ENCODE peak calls at places on chromosomes 13 and 19, in four cellular contexts. N is HepG2, V is SK-N-SH, P is K562. S is an unnamed sample.

GRCh38 chr19:6033744-6034264 is 55.9 kb upstream of the RANBP3 start:
- DNase-seq in P (no peak), V (peak; percentile 64), N (no peak), S (no peak)

GRCh38 chr19:4089400-4089908 is 22.8 kb upstream of the ZBTB7A start:
- DNase-seq in V (no peak), P (no peak), N (no peak), S (no peak)

GRCh38 chr13:77981191-77981925 is 62.7 kb upstream of the EDNRB start:
- DNase-seq in V (no peak), N (no peak), P (no peak), S (no peak)

GRCh38 chr19:14369399-14370168 is 11.7 kb upstream of the ADGRE5 start:
- DNase-seq in P (no peak), V (no peak), N (no peak), S (no peak)

GRCh38 chr19:47176627-47177090 is 46.0 kb downstream of the SAE1 start:
- DNase-seq in P (no peak), N (no peak), V (no peak), S (no peak)

GRCh38 chr13:23956106-23956505 is 58.8 kb upstream of the C1QTNF9B start:
- DNase-seq in N (no peak), P (no peak), V (no peak), S (no peak)

GRCh38 chr13:113945857-113946408 is 27.9 kb downstream of the C13orf46 start:
- DNase-seq in N (no peak), V (peak; percentile 27), P (no peak), S (no peak)

GRCh38 chr13:37797606-37798005 is 72.0 kb downstream of the TRPC4 start:
- DNase-seq in P (no peak), N (no peak), V (no peak), S (no peak)

GRCh38 chr19:42206871-42207755 is 10.4 kb downstream of the DEDD2 start:
- DNase-seq in N (no peak), P (peak; percentile 54), V (no peak), S (no peak)

GRCh38 chr19:4379383-4380253 is 20.7 kb downstream of the SH3GL1 start:
- DNase-seq in N (no peak), V (peak; percentile 18), P (no peak), S (no peak)

GRCh38 chr19:16594131-16594586 is 21.9 kb upstream of the SLC35E1 start:
- DNase-seq in P (no peak), V (no peak), N (no peak), S (no peak)

GRCh38 chr13:51626749-51627148 is 42.5 kb downstream of the WDFY2 start:
- DNase-seq in V (no peak), P (no peak), N (no peak), S (no peak)

GRCh38 chr13:47747901-47748300 is 253.2 kb downstream of the SUCLA2 start:
- DNase-seq in P (no peak), N (no peak), V (no peak), S (no peak)

GRCh38 chr13:98393873-98394272 is 183.0 kb downstream of the STK24 start:
- DNase-seq in V (no peak), P (no peak), N (no peak), S (no peak)

GRCh38 chr19:11166281-11167142 is 10.9 kb upstream of the SPC24 start:
- DNase-seq in P (no peak), V (no peak), N (no peak), S (no peak)

GRCh38 chr19:3234800-3235199 is 10.3 kb downstream of the CELF5 start:
- DNase-seq in N (no peak), V (peak; percentile 52), P (peak; percentile 53), S (peak; percentile 80)

GRCh38 chr13:97142452-97142851 is 79.7 kb upstream of the MBNL2 start:
- DNase-seq in N (peak; percentile 30), P (peak; percentile 12), V (no peak), S (peak; percentile 30)

GRCh38 chr13:40438999-40439797 is 227.2 kb downstream of the FOXO1 start:
- DNase-seq in N (no peak), P (no peak), V (no peak), S (no peak)

GRCh38 chr13:26806891-26807290 is 46.3 kb upstream of the GPR12 start:
- DNase-seq in P (no peak), V (no peak), N (no peak), S (no peak)
- TF ChIP-seq FOXJ3 in P (no peak), V (no peak), N (no peak), S (no peak)

GRCh38 chr13:99860736-99861135 is 110.8 kb downstream of the ZIC5 start:
- DNase-seq in N (no peak), V (no peak), P (no peak), S (no peak)
- TF ChIP-seq FOXJ3 in N (no peak), V (no peak), P (no peak), S (no peak)

GRCh38 chr13:49878682-49879081 is 57.5 kb downstream of the SPRYD7 start:
- DNase-seq in N (no peak), V (no peak), P (no peak), S (no peak)
- TF ChIP-seq FOXJ3 in N (no peak), V (no peak), P (no peak), S (no peak)

DNA sequence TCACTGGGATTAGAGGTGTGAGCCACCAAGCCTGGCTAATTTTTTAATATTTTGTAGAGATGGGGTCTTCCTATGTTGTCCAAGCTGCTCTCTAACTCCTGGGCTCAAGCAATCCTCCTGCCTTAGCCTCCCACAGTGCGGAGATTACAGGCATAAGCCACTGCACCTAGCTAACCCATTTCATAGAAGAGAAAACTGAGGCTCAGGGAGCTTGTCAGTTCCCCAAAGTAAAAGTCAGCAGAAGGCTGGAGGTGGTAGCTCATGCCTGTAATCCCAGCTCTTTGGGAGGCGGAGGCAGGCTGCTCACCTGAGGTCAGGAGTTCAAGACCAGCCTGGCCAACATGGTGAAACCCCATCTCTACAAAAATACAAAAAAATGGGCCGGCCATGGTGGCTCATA is 8.8 kb upstream of the HOMER3 start:
- DNase-seq in P (no peak), N (no peak), V (no peak), S (no peak)
- TF ChIP-seq FOXJ3 in P (no peak), N (no peak), V (no peak), S (no peak)

GRCh38 chr19:53130506-53130905 is 2.2 kb downstream of the ZNF415 start:
- DNase-seq in P (no peak), V (no peak), N (no peak), S (no peak)

GRCh38 chr19:53136432-53136831 is 3.7 kb upstream of the ZNF415 start:
- DNase-seq in N (no peak), P (no peak), V (no peak), S (no peak)

GRCh38 chr19:53131732-53132131 is 978 bp downstream of the ZNF415 start:
- DNase-seq in V (peak; percentile 27), N (no peak), P (no peak), S (no peak)

GRCh38 chr19:53131085-53131484 is 1.6 kb downstream of the ZNF415 start:
- DNase-seq in P (no peak), V (no peak), N (no peak), S (no peak)

GRCh38 chr19:53132231-53132991 is at the start of gene ZNF415:
- DNase-seq in P (no peak), N (no peak), V (peak; percentile 89), S (peak; percentile 91)
- TF ChIP-seq FOXJ3 in P (no peak), N (no peak), V (no peak), S (no peak)

DNA sequence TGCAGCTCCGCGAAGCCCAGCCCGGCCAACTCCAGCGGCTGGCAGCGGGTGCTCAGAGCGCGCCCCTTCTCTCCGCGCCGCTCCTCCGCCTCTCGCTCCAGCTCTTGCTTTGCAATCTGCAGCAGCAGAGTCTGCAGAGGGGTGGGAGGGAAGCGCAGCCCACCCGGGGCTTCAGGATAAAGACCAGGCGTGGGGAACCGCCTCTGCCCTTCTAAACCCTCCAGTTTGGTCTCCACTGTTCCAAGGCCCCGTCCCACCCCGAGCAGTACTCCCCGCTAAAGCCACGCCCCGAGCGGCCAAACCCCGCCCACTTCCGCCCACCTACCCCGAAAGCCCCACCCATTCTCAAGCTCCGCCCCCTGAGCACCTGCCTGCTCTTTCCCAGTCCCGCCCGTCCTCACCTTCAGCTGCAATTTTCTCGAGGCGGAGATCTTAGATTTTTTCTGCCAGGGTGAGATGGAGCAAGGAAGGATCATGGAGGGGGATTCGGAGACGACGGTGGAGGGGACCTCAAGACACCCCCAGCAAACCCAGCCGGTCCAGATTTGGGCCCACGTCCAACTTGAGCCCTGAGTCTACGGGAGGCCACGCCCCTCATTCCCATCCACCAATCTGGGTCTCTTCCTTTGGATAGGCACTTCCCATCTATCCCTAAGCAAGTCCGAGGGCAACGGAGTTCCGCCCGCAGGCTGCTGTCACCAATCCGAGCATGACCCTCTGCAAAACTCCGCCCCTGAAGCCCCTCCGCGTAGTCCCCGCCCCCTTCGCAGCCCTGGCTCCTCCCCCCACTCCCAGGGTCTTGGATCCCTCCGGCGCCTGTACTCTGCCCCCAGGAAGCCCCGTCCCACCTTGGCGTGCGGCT is 1.1 kb downstream of the TNNI3 start:
- DNase-seq in V (peak; percentile 92), P (peak; percentile 93), N (peak; percentile 64), S (peak; percentile 97)
- TF ChIP-seq FOXJ3 in V (no peak), P (no peak), N (no peak), S (no peak)

DNA sequence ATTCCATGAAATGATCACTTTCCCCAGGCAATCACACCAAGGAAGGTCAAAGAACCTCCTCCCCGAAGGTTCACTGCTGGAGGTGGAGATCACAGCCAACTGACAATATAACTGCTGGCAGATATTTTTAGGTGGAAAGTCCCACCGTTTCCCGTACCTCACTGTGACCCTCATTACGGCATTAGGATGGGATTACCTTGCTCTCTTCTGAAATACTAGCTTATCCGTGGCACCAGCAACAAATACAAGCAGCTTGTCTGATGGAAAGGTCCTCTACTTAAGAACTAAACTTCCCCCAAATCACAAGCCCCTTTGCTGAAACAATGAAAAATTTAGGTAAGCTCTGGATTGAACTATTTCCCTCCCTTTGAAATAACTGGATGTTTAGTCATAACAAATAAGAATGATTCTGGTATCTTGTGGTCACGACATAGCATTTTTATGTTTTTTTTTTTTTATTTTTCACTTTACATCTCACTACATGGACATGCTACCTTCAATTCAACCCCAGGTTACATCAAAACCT is 178.9 kb downstream of the COL4A1 start:
- DNase-seq in V (no peak), N (no peak), P (no peak), S (no peak)
- TF ChIP-seq FOXJ3 in V (no peak), N (no peak), P (no peak), S (no peak)

DNA sequence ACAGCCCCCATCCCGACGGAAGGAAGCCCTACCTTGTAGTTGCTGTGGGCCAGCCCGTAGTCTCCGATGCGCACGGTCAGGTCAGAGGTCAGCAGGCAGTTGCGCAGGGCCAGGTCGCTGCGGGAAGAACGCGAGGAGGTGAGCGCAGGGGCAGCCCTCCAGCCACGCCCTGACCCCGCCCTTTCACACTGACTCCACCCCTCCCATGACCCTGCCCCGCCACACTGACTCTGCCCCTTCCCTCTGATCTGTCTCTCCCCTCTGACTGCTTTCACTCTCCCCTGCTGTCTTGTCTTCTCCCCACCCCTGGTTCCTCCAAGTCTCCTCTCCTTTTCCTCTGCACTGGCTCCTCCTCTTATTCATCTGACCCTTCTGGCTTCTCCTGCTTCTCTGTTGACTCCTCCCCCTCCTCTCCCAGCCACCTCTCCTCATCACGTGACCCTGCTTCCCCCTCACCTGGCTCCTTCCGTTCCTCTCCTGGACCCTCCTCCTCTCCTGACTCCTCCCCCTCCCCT is 10.1 kb downstream of the LMTK3 start:
- DNase-seq in P (peak; percentile 93), N (peak; percentile 84), V (no peak), S (peak; percentile 89)
- TF ChIP-seq FOXJ3 in P (no peak), N (no peak), V (no peak), S (no peak)

S was measured in WTC11.